ENCODE peak calls at places on chromosomes 16 and 17, in eight cellular contexts. R is GM12878, B is stomach, M is H1, T is upper lobe of left lung, A is sigmoid colon, F is Panc1, Y is vagina. C is an unnamed sample.
A peak's percentile ranks its signal among the peaks of the same experiment; 100 is the strongest.

GRCh38 chr17:4342535-4342934 is 23.9 kb downstream of the UBE2G1 start:
- DNase-seq in F (no peak), B (no peak), Y (no peak), M (no peak), A (no peak), T (no peak), R (no peak), C (no peak)

GRCh38 chr17:43552229-43552837 is 6.2 kb upstream of the ETV4 start:
- DNase-seq in T (no peak), B (no peak), R (no peak), F (no peak), Y (no peak), A (no peak), M (no peak), C (no peak)

GRCh38 chr16:49875812-49876715 is 20.2 kb upstream of the ZNF423 start:
- DNase-seq in F (no peak), A (no peak), T (no peak), R (no peak), Y (no peak), M (no peak), B (no peak), C (no peak)

GRCh38 chr17:73492802-73493139 is 151.5 kb downstream of the SDK2 start:
- DNase-seq in R (no peak), A (no peak), Y (no peak), F (no peak), M (no peak), T (no peak), B (no peak), C (no peak)

GRCh38 chr17:1907818-1908698 is 78.3 kb downstream of the RPA1 start:
- DNase-seq in F (no peak), A (no peak), R (no peak), T (no peak), Y (no peak), M (peak; percentile 77), B (no peak), C (no peak)

GRCh38 chr17:7435676-7436555 is 681 bp downstream of the TMEM102 start:
- DNase-seq in F (no peak), R (no peak), M (peak; percentile 84), A (no peak), Y (no peak), T (peak; percentile 71), B (peak; percentile 53), C (no peak)

GRCh38 chr16:85712841-85713240 is 24.1 kb upstream of the GINS2 start:
- DNase-seq in F (no peak), M (no peak), R (no peak), B (no peak), A (no peak), Y (no peak), T (no peak), C (no peak)

GRCh38 chr16:15598648-15599190 is 44.2 kb downstream of the MARF1 start:
- DNase-seq in F (no peak), T (no peak), M (no peak), A (peak; percentile 57), B (no peak), Y (no peak), R (no peak), C (no peak)

GRCh38 chr17:74748279-74748528 is 224 bp upstream of the NHERF1 start:
- DNase-seq in F (no peak), M (no peak), R (no peak), B (no peak), Y (no peak), A (no peak), T (no peak), C (no peak)

GRCh38 chr16:49586466-49586865 is 212.9 kb downstream of the C16orf78 start:
- DNase-seq in M (no peak), F (no peak), A (no peak), B (no peak), T (peak; percentile 9), R (no peak), Y (no peak), C (no peak)

GRCh38 chr17:68378202-68379149 is 78.8 kb downstream of the WIPI1 start:
- DNase-seq in T (peak; percentile 94), A (peak; percentile 98), R (no peak), F (no peak), Y (no peak), M (peak; percentile 60), B (peak; percentile 71), C (no peak)

DNA sequence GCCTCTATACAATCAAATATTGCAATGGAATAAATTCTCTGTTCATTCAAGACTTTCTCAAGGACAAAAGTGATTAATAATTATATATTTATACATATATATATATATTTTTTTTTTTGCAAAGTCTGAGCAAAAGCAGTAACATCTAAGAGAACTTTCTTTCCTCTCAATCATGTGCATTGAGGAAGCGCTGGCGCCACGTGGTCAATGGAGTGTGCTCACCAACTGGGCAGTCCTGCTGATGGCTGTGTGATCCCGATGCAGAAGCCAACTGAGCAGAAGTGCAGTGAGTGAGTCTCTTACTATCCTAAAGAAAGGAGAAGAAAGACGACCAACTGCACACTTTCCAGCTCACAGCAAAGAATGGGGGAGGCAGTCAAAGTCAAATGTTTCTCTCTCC is 37.2 kb upstream of the ULK2 start:
- DNase-seq in T (peak; percentile 44), F (no peak), A (no peak), Y (no peak), R (no peak), B (no peak), M (no peak), C (no peak)
- H3K27ac ChIP-seq in T (no peak overlapping the region), F (no peak overlapping the region), A (no peak overlapping the region), Y (no peak overlapping the region), R (no peak overlapping the region), B (peak overlapping the region; percentile 14), M (no peak overlapping the region), C (no peak overlapping the region)

GRCh38 chr17:65446838-65447526 is 114.5 kb downstream of the AXIN2 start:
- DNase-seq in M (no peak), R (no peak), F (no peak), T (no peak), B (no peak), A (no peak), Y (no peak), C (no peak)
- TF ChIP-seq POLR2AphosphoS5 in M (no peak), R (no peak), F (no peak), T (no peak), B (no peak), A (no peak), Y (no peak), C (no peak)

DNA sequence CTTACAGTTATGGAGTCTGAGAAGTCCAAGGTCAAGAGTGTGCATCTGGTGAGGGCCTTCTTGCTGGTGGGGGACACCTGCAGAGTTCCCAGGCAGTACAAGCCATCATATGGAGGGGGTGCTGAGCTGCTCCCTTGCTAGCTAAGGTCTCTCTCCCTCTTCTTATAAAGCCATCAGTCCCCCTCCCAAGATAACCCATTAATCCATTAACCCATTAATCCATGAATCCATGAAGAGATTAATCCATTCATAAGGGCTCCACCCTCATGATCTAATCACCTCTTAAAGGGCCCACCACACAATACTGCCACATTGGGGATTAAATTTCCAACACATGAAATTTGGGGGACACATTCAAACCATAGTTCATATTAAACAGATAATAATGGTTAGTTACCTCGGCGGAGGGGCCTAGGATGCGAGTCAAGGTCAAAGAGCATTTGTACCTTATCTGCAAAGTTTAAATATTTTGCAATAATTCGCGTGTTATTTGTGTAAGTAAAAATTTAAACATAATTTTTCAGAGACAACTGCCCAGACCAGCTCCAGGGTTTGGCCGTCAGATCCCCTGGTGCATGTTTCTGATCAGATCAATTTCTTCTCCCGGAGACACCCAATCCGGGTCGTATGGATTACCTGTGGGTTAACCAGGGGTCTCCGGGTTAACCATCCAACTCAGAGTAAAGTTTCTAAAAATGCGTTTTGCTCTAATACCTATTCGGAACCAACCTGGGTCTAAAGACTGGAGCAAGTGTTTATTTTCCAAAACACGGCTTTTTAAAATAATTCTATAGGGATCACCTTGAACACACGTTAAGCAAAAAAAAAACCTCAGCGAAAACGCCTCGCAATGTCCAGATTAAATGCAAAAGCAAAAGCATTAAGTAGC is 740 bp upstream of the POLR3E start:
- DNase-seq in A (peak; percentile 64), B (no peak), T (no peak), M (peak; percentile 63), F (no peak), R (peak; percentile 94), Y (no peak), C (no peak)
- H3K27ac ChIP-seq in A (peak overlapping the region; percentile 57), B (peak overlapping the region; percentile 94), T (peak overlapping the region; percentile 89), M (no peak overlapping the region), F (peak overlapping the region; percentile 62), R (no peak overlapping the region), Y (peak overlapping the region; percentile 97), C (no peak overlapping the region)

GRCh38 chr17:57548421-57549385 is 196.4 kb downstream of the CCDC182 start:
- DNase-seq in A (no peak), Y (no peak), M (no peak), F (no peak), R (no peak), T (no peak), B (no peak), C (no peak)
- TF ChIP-seq POLR2AphosphoS5 in A (no peak), Y (no peak), M (no peak), F (no peak), R (no peak), T (no peak), B (no peak), C (peak; percentile 35)

GRCh38 chr16:87539113-87539512 is 46.3 kb upstream of the ZCCHC14 start:
- DNase-seq in Y (no peak), B (no peak), M (no peak), T (no peak), R (no peak), A (no peak), F (no peak), C (no peak)

GRCh38 chr16:87536795-87537142 is 43.9 kb upstream of the ZCCHC14 start:
- DNase-seq in A (no peak), Y (no peak), T (no peak), M (no peak), F (no peak), B (no peak), R (no peak), C (no peak)

GRCh38 chr16:87540072-87540976 is 47.5 kb upstream of the ZCCHC14 start:
- DNase-seq in T (no peak), R (no peak), A (no peak), M (no peak), F (no peak), Y (no peak), B (no peak), C (no peak)

GRCh38 chr16:87538160-87538559 is 45.3 kb upstream of the ZCCHC14 start:
- DNase-seq in F (no peak), Y (no peak), M (no peak), A (no peak), T (no peak), R (no peak), B (no peak), C (no peak)

GRCh38 chr16:87538594-87538993 is 45.8 kb upstream of the ZCCHC14 start:
- DNase-seq in Y (no peak), F (no peak), R (no peak), B (no peak), A (no peak), M (no peak), T (no peak), C (no peak)
- H3K27ac ChIP-seq in Y (peak overlapping the region; percentile 59), F (no peak overlapping the region), R (no peak overlapping the region), B (peak overlapping the region; percentile 3), A (no peak overlapping the region), M (no peak overlapping the region), T (no peak overlapping the region), C (no peak overlapping the region)

GRCh38 chr17:75784473-75785015 is at the start of gene UNK:
- DNase-seq in B (peak; percentile 97), T (peak; percentile 99), M (peak; percentile 97), R (peak; percentile 96), F (peak; percentile 96), A (peak; percentile 100), Y (no peak), C (peak; percentile 98)
- TF ChIP-seq POLR2AphosphoS5 in B (peak; percentile 95), T (peak; percentile 82), M (peak; percentile 61), R (no peak), F (no peak), A (peak; percentile 94), Y (no peak), C (peak; percentile 50)

GRCh38 chr16:8853611-8854010 is 15.2 kb downstream of the CARHSP1 start:
- DNase-seq in T (peak; percentile 9), R (no peak), B (no peak), A (no peak), F (no peak), M (no peak), Y (no peak), C (no peak)
- H3K27ac ChIP-seq in T (peak overlapping the region; percentile 18), R (no peak overlapping the region), B (peak overlapping the region; percentile 29), A (no peak overlapping the region), F (peak overlapping the region; percentile 1), M (no peak overlapping the region), Y (no peak overlapping the region), C (peak overlapping the region; percentile 54)

C was measured in SK-N-MC.